ENCODE peak calls at places on chromosomes 5 and 9, in four cellular contexts. One of them, this sample, is unnamed.
A peak's percentile ranks its signal among the peaks of the same experiment; 100 is the strongest.

GRCh38 chr5:40615586-40616193 is 64.0 kb upstream of the PTGER4 start:
- DNase-seq in A673: no peak
- DNase-seq in H1: no peak
- DNase-seq in PC-3: peak; percentile 45
- DNase-seq in this sample: no peak

GRCh38 chr5:5419291-5420210 is 2.9 kb upstream of the ICE1 start:
- DNase-seq in A673: peak; percentile 71
- DNase-seq in H1: no peak
- DNase-seq in PC-3: peak; percentile 77
- DNase-seq in this sample: no peak

GRCh38 chr9:92971776-92972175 is 24.5 kb downstream of the FGD3 start:
- DNase-seq in A673: no peak
- DNase-seq in H1: peak; percentile 39
- DNase-seq in PC-3: no peak
- DNase-seq in this sample: no peak

GRCh38 chr5:123035950-123036390 is 555 bp downstream of the PPIC start:
- DNase-seq in A673: peak; percentile 19
- DNase-seq in H1: peak; percentile 77
- DNase-seq in PC-3: peak; percentile 39
- DNase-seq in this sample: no peak

GRCh38 chr9:76349865-76350264 is 44.4 kb downstream of the RFK start:
- DNase-seq in A673: no peak
- DNase-seq in H1: no peak
- DNase-seq in PC-3: no peak
- DNase-seq in this sample: no peak

GRCh38 chr5:9653811-9654210 is 23.7 kb upstream of the TAS2R1 start:
- DNase-seq in A673: no peak
- DNase-seq in H1: no peak
- DNase-seq in PC-3: peak; percentile 98
- DNase-seq in this sample: no peak

GRCh38 chr9:6330958-6331634 is 2.9 kb downstream of the TPD52L3 start:
- DNase-seq in A673: no peak
- DNase-seq in H1: no peak
- DNase-seq in PC-3: no peak
- DNase-seq in this sample: no peak

GRCh38 chr5:101424530-101425175 is 521.6 kb upstream of the ST8SIA4 start:
- DNase-seq in A673: no peak
- DNase-seq in H1: no peak
- DNase-seq in PC-3: peak; percentile 18
- DNase-seq in this sample: no peak

GRCh38 chr5:75017971-75018370 is 34.4 kb downstream of the GCNT4 start:
- DNase-seq in A673: no peak
- DNase-seq in H1: no peak
- DNase-seq in PC-3: peak; percentile 12
- DNase-seq in this sample: no peak

GRCh38 chr5:56819027-56819881 is 3.9 kb downstream of the MAP3K1 start:
- DNase-seq in A673: peak; percentile 9
- DNase-seq in H1: no peak
- DNase-seq in PC-3: peak; percentile 51
- DNase-seq in this sample: no peak

GRCh38 chr9:109251080-109251775 is 69.6 kb downstream of the EPB41L4B start:
- DNase-seq in A673: no peak
- DNase-seq in H1: peak; percentile 28
- DNase-seq in PC-3: peak; percentile 94
- DNase-seq in this sample: no peak

GRCh38 chr9:100346836-100347235 is 5.9 kb downstream of the TEX10 start:
- DNase-seq in A673: no peak
- DNase-seq in H1: no peak
- DNase-seq in PC-3: no peak
- DNase-seq in this sample: no peak

GRCh38 chr9:115127191-115127817 is 9.3 kb upstream of the TNC start:
- DNase-seq in A673: peak; percentile 62
- DNase-seq in H1: no peak
- DNase-seq in PC-3: peak; percentile 34
- DNase-seq in this sample: no peak

GRCh38 chr9:34651286-34651685 is 699 bp upstream of the IL11RA start:
- DNase-seq in A673: no peak
- DNase-seq in H1: no peak
- DNase-seq in PC-3: no peak
- DNase-seq in this sample: no peak

GRCh38 chr5:142784405-142784955 is 14.3 kb downstream of the ARHGAP26 start:
- DNase-seq in A673: peak; percentile 36
- DNase-seq in H1: no peak
- DNase-seq in PC-3: peak; percentile 7
- DNase-seq in this sample: no peak

GRCh38 chr9:98101868-98102273 is 17.2 kb downstream of the TRIM14 start:
- DNase-seq in A673: no peak
- DNase-seq in H1: no peak
- DNase-seq in PC-3: no peak
- DNase-seq in this sample: peak; percentile 92
- H3K4me1 ChIP-seq in A673: no peaks in the 10 kb centered on the region
- H3K4me1 ChIP-seq in H1: peaks cover 3% of the 10 kb centered on the region
- H3K4me1 ChIP-seq in PC-3: no peaks in the 10 kb centered on the region
- H3K4me1 ChIP-seq in this sample: peaks cover 59% of the 10 kb centered on the region

GRCh38 chr5:95621839-95622629 is 2.1 kb downstream of the GPR150 start:
- DNase-seq in A673: no peak
- DNase-seq in H1: no peak
- DNase-seq in PC-3: no peak
- DNase-seq in this sample: peak; percentile 71
- TF ChIP-seq EZH2 in A673: no peak
- TF ChIP-seq EZH2 in H1: no peak
- TF ChIP-seq EZH2 in PC-3: no peak
- TF ChIP-seq EZH2 in this sample: no peak

GRCh38 chr9:69079186-69079585 is 43.6 kb downstream of the FXN start:
- DNase-seq in A673: no peak
- DNase-seq in H1: no peak
- DNase-seq in PC-3: no peak
- DNase-seq in this sample: no peak

GRCh38 chr9:69078069-69078468 is 42.5 kb downstream of the FXN start:
- DNase-seq in A673: no peak
- DNase-seq in H1: no peak
- DNase-seq in PC-3: no peak
- DNase-seq in this sample: no peak

GRCh38 chr9:69078581-69078980 is 43.0 kb downstream of the FXN start:
- DNase-seq in A673: no peak
- DNase-seq in H1: no peak
- DNase-seq in PC-3: no peak
- DNase-seq in this sample: no peak

GRCh38 chr9:69074801-69075200 is 39.2 kb downstream of the FXN start:
- DNase-seq in A673: no peak
- DNase-seq in H1: no peak
- DNase-seq in PC-3: no peak
- DNase-seq in this sample: no peak

GRCh38 chr9:69076550-69076949 is 41.0 kb downstream of the FXN start:
- DNase-seq in A673: no peak
- DNase-seq in H1: no peak
- DNase-seq in PC-3: no peak
- DNase-seq in this sample: no peak
- H3K27ac ChIP-seq in A673: no peak overlapping the region
- H3K27ac ChIP-seq in H1: no peak overlapping the region
- H3K27ac ChIP-seq in PC-3: no peak overlapping the region
- H3K27ac ChIP-seq in this sample: no peak overlapping the region

DNA sequence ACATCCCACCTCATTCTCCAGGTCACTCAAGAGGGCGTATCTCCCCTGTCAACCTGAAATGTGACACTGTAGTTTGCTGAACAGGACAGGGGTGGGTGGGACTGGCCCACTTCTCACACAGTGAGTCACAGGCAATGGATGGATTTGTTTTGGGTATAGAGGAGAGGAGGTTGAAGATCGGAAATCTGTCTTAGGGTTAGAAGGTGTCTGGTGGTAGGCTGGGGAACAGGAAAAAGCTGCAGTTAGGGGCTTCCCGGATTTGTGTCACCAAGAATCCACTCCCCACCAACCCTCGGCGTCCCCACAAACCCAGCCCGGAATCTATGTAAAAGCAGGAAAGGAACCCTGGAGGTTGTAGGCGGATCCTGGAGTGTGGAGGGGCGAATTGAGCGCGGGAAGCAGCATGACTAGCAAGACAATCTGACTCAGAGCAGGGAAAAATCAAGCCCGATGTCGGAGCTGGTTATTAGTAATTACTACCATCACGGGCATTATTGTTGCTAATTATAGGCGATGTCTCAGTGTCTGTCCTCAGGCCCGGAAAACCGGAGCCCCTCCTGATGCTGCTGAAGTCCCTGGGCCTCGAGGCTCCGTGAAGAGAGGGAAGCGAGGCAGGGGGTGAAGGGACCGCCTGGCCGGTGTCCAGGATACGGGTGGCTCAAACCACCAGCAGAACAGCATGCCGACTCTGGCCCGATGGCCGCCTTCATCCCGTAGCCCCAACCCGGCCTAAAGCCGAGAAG is 1.7 kb upstream of the IRX1 start:
- DNase-seq in A673: no peak
- DNase-seq in H1: peak; percentile 61
- DNase-seq in PC-3: no peak
- DNase-seq in this sample: no peak
- H3K4me1 ChIP-seq in A673: no peaks in the 10 kb centered on the region
- H3K4me1 ChIP-seq in H1: peaks cover 43% of the 10 kb centered on the region
- H3K4me1 ChIP-seq in PC-3: no peaks in the 10 kb centered on the region
- H3K4me1 ChIP-seq in this sample: no peaks in the 10 kb centered on the region

DNA sequence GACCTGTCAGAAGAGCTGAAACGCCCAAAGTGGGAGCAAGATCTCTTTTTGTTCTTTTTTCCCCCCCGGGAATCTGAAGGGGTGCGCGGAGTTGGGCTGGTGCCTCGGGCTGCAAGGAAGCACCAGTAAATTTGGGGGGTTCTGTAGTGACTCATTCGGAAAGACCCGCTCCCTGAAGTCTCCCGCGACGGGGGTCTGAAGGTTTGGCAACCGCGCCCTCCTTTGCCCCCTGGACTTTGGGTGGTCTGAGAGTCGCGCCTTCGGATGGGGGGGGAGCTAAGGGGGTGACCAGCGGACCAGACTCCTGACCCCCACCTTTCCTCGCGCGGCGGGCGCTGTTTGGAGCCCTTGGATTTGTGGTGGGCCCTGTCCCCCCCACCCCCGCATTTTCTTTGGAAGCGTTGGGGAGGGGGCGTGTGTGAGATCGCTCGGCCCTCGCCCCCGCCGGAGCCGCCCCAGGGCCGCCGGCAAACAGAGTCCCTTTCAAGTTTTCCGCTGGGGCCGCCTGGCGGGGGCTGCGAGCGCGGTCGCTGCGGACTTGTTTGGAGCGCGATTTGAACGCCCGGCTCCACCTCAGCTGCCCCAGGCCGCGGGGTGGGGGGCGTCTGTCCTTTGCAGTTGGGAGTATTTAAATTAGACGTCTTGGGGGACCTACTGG is 2.0 kb downstream of the CXXC5 start:
- DNase-seq in A673: peak; percentile 62
- DNase-seq in H1: no peak
- DNase-seq in PC-3: no peak
- DNase-seq in this sample: peak; percentile 55
- TF ChIP-seq EZH2 in A673: no peak
- TF ChIP-seq EZH2 in H1: peak; percentile 30
- TF ChIP-seq EZH2 in PC-3: peak; percentile 16
- TF ChIP-seq EZH2 in this sample: no peak

DNA sequence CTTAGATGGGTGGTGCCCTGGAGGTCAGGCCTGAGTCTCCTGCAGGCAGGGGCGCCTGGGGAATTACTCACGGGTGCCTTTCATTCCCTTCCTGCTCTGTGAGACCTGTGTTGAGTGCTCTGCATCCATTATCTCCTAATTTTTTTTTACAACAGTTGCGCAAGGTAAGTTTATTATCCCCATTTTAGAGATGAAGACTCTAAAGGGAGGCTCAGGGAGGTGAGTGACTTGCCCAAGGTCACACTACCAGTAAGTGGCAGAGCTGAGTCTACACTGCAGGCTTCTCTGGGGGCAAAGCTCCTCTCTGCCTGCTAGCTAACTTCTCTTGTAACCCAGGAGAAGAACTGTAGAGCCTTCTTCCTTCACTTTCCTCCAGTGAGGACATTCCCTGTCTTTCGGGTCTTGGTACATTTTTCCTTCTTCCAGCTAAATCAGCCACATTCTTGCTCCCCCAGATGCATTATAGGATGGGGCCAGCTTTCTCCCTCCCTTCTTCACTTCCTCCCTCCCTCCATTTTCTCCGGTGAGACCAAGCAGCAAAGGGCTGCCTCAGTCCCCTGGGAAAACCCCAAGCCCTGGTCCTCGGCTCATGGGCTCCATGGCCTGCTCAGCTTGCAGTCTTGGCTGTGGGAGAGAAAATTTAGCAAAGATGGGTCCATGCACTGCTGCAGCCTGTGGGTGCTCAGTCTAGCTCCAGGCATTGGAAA is 1.8 kb downstream of the PRR7 start:
- DNase-seq in A673: no peak
- DNase-seq in H1: no peak
- DNase-seq in PC-3: no peak
- DNase-seq in this sample: no peak
- H3K27ac ChIP-seq in A673: no peak overlapping the region
- H3K27ac ChIP-seq in H1: peak overlapping the region; percentile 59
- H3K27ac ChIP-seq in PC-3: peak overlapping the region; percentile 85
- H3K27ac ChIP-seq in this sample: no peak overlapping the region

GRCh38 chr5:150626853-150627276 is 13.6 kb upstream of the SYNPO start:
- DNase-seq in A673: no peak
- DNase-seq in H1: no peak
- DNase-seq in PC-3: no peak
- DNase-seq in this sample: no peak
- H3K4me1 ChIP-seq in A673: peaks cover 46% of the 10 kb centered on the region
- H3K4me1 ChIP-seq in H1: peaks cover 21% of the 10 kb centered on the region
- H3K4me1 ChIP-seq in PC-3: peaks cover 15% of the 10 kb centered on the region
- H3K4me1 ChIP-seq in this sample: no peaks in the 10 kb centered on the region

This sample was measured in DND-41.